ENCODE peak calls at places on chromosomes 4 and X, in seven cellular contexts. V is cardiac fibroblast; K is fibroblast of pulmonary artery; A is ecto neural progenitor cell; M is SK-MEL-5; X is iPS-NIHi11; R is activated CD8-positive, alpha-beta memory T cell treated with anti-CD3 and anti-CD28 coated beads, Interleukin-2, amount 50 U/mL, for 48 hours. Y is an unnamed sample.

GRCh38 chr4:80295331-80295730 is 28.9 kb downstream of the FGF5 start:
- DNase-seq in V (no peak), K (no peak), A (no peak), M (no peak), X (no peak), R (no peak), Y (peak)

GRCh38 chr4:54268151-54268550 is 39.1 kb downstream of the PDGFRA start:
- DNase-seq in V (peak), K (peak), A (no peak), M (no peak), X (no peak), R (no peak), Y (no peak)

GRCh38 chr4:27003602-27004238 is 143.1 kb downstream of the STIM2 start:
- DNase-seq in V (peak), K (peak), A (no peak), M (no peak), X (no peak), R (peak), Y (no peak)

GRCh38 chr4:60724623-60725022 is 475.5 kb upstream of the ADGRL3 start:
- DNase-seq in V (peak), K (peak), A (no peak), M (no peak), X (peak), R (no peak), Y (no peak)

GRCh38 chrX:102978594-102978993 is 41.5 kb downstream of the RAB40AL start:
- DNase-seq in V (no peak), K (no peak), A (no peak), M (no peak), X (no peak), R (no peak), Y (no peak)

GRCh38 chr4:66688674-66689073 is 856.6 kb downstream of the CENPC start:
- DNase-seq in V (peak), K (peak), A (no peak), M (peak), X (peak), R (no peak), Y (peak)

GRCh38 chr4:91288702-91289311 is 1015.0 kb upstream of the GRID2 start:
- DNase-seq in V (no peak), K (peak), A (no peak), M (no peak), X (no peak), R (no peak), Y (no peak)

GRCh38 chr4:48518143-48518542 is 28.1 kb downstream of the ZAR1 start:
- DNase-seq in V (no peak), K (no peak), A (no peak), M (no peak), X (no peak), R (no peak), Y (no peak)

GRCh38 chrX:37420179-37420578 is 71.0 kb downstream of the PRRG1 start:
- DNase-seq in V (peak), K (no peak), A (no peak), M (no peak), X (no peak), R (no peak), Y (no peak)

GRCh38 chr4:13313856-13314255 is 170.3 kb downstream of the RAB28 start:
- DNase-seq in V (no peak), K (no peak), A (no peak), M (no peak), X (no peak), R (no peak), Y (no peak)

GRCh38 chrX:155231163-155231562 is 14.9 kb downstream of the VBP1 start:
- DNase-seq in V (no peak), K (no peak), A (no peak), M (no peak), X (no peak), R (no peak), Y (no peak)

GRCh38 chr4:78553526-78554060 is 2.0 kb downstream of the ANXA3 start:
- DNase-seq in V (no peak), K (peak), A (no peak), M (no peak), X (no peak), R (no peak), Y (no peak)

GRCh38 chr4:52968696-52969095 is 106.6 kb downstream of the RASL11B start:
- DNase-seq in V (no peak), K (no peak), A (no peak), M (no peak), X (no peak), R (no peak), Y (no peak)

GRCh38 chr4:187380181-187380581 is 615.4 kb upstream of the ZFP42 start:
- DNase-seq in V (peak), K (peak), A (no peak), M (peak), X (peak), R (no peak), Y (peak)

GRCh38 chr4:16896871-16897270 is 1.6 kb downstream of the LDB2 start:
- DNase-seq in V (peak), K (peak), A (no peak), M (peak), X (no peak), R (no peak), Y (no peak)

GRCh38 chr4:130747842-130748241 is 1651.9 kb downstream of the C4orf33 start:
- DNase-seq in V (peak), K (peak), A (no peak), M (peak), X (peak), R (no peak), Y (peak)

GRCh38 chrX:110120025-110120424 is 117.1 kb downstream of the TMEM164 start:
- DNase-seq in V (no peak), K (no peak), A (no peak), M (no peak), X (no peak), R (no peak), Y (peak)

GRCh38 chr4:15037923-15038541 is 35.8 kb downstream of the CPEB2 start:
- DNase-seq in V (no peak), K (peak), A (no peak), M (no peak), X (no peak), R (no peak), Y (no peak)

GRCh38 chr4:82754546-82755165 is 43.9 kb downstream of the SCD5 start:
- DNase-seq in V (no peak), K (no peak), A (no peak), M (no peak), X (no peak), R (no peak), Y (no peak)

GRCh38 chr4:37827802-37828321 is 1.4 kb downstream of the PGM2 start:
- DNase-seq in V (no peak), K (no peak), A (peak), M (no peak), X (peak), R (no peak), Y (no peak)

GRCh38 chr4:13881880-13882279 is 254.4 kb upstream of the BOD1L1 start:
- DNase-seq in V (peak), K (peak), A (no peak), M (peak), X (no peak), R (no peak), Y (no peak)

GRCh38 chr4:16265820-16266219 is 39.5 kb upstream of the TAPT1 start:
- DNase-seq in V (no peak), K (no peak), A (no peak), M (no peak), X (no peak), R (no peak), Y (no peak)

Y was measured in NCI-H82.